ENCODE peak calls at places on chromosomes 7 and 10, in ten cellular contexts. Z is fibroblast of the aortic adventitia, Y is Peyer's patch, O is AG10803, K is kidney, V is bronchial epithelial cell, Q is endodermal cell, R is mucosa of descending colon, F is astrocyte of the spinal cord, M is psoas muscle. H is an unnamed sample.

GRCh38 chr10:78532480-78533046 is 498.9 kb downstream of the RPS24 start:
- DNase-seq in Z (no peak), Y (no peak), O (no peak), K (no peak), V (no peak), Q (peak), R (no peak), F (no peak), M (no peak), H (no peak)

GRCh38 chr10:4939224-4940072 is 23.8 kb upstream of the AKR1C1 start:
- DNase-seq in Z (peak), Y (no peak), O (no peak), K (no peak), V (peak), Q (no peak), R (no peak), F (no peak), M (no peak), H (peak)

GRCh38 chr7:108046952-108047506 is 44.1 kb upstream of the LAMB1 start:
- DNase-seq in Z (no peak), Y (no peak), O (no peak), K (no peak), V (peak), Q (no peak), R (no peak), F (no peak), M (no peak), H (no peak)

GRCh38 chr10:71868192-71868697 is 17.2 kb upstream of the PSAP start:
- DNase-seq in Z (peak), Y (peak), O (peak), K (peak), V (peak), Q (no peak), R (peak), F (peak), M (peak), H (peak)

GRCh38 chr7:100465299-100465698 is 1.2 kb upstream of the SPACDR start:
- DNase-seq in Z (no peak), Y (no peak), O (peak), K (no peak), V (no peak), Q (no peak), R (no peak), F (no peak), M (no peak), H (no peak)

GRCh38 chr7:36039243-36039642 is 113.8 kb upstream of the EEPD1 start:
- DNase-seq in Z (no peak), Y (no peak), O (no peak), K (no peak), V (no peak), Q (no peak), R (no peak), F (no peak), M (no peak), H (peak)

GRCh38 chr10:29579455-29579970 is 55.3 kb downstream of the SVIL start:
- DNase-seq in Z (no peak), Y (no peak), O (no peak), K (no peak), V (no peak), Q (no peak), R (no peak), F (no peak), M (no peak), H (no peak)

GRCh38 chr10:115379064-115379463 is 285.9 kb downstream of the ATRNL1 start:
- DNase-seq in Z (no peak), Y (no peak), O (no peak), K (no peak), V (no peak), Q (no peak), R (no peak), F (no peak), M (no peak), H (no peak)

GRCh38 chr10:102394079-102394800 is 1.3 kb upstream of the NFKB2 start:
- DNase-seq in Z (peak), Y (peak), O (peak), K (peak), V (peak), Q (peak), R (peak), F (peak), M (peak), H (peak)

GRCh38 chr7:157010588-157011332 is at the start of gene MNX1:
- DNase-seq in Z (no peak), Y (no peak), O (no peak), K (peak), V (peak), Q (peak), R (peak), F (no peak), M (peak), H (peak)

GRCh38 chr7:155533120-155533826 is 13.1 kb downstream of the CNPY1 start:
- DNase-seq in Z (no peak), Y (no peak), O (no peak), K (peak), V (no peak), Q (peak), R (no peak), F (no peak), M (no peak), H (no peak)

GRCh38 chr10:22475857-22476600 is 130.7 kb downstream of the SPAG6 start:
- DNase-seq in Z (no peak), Y (no peak), O (no peak), K (no peak), V (no peak), Q (no peak), R (no peak), F (no peak), M (no peak), H (peak)

GRCh38 chr7:141363748-141364147 is 187.5 kb upstream of the AGK start:
- DNase-seq in Z (no peak), Y (no peak), O (no peak), K (no peak), V (no peak), Q (no peak), R (no peak), F (no peak), M (no peak), H (no peak)

GRCh38 chr7:108239501-108240225 is 109.5 kb upstream of the LAMB4 start:
- DNase-seq in Z (no peak), Y (no peak), O (no peak), K (no peak), V (no peak), Q (no peak), R (no peak), F (no peak), M (no peak), H (no peak)

GRCh38 chr7:105014725-105015630 is 973 bp downstream of the KMT2E start:
- DNase-seq in Z (peak), Y (peak), O (peak), K (no peak), V (peak), Q (peak), R (peak), F (peak), M (peak), H (peak)

GRCh38 chr10:16816142-16816541 is 1.1 kb downstream of the RSU1 start:
- DNase-seq in Z (peak), Y (no peak), O (no peak), K (no peak), V (no peak), Q (no peak), R (no peak), F (no peak), M (no peak), H (no peak)

GRCh38 chr10:10824611-10825148 is 193.0 kb upstream of the CELF2 start:
- DNase-seq in Z (peak), Y (no peak), O (peak), K (no peak), V (no peak), Q (no peak), R (no peak), F (peak), M (peak), H (peak)
- H3K4me3 ChIP-seq in Z (peak), Y (no peak), O (peak), K (no peak), V (no peak), Q (no peak), R (no peak), F (no peak), M (no peak), H (no peak)

GRCh38 chr10:123180691-123181090 is 26.5 kb downstream of the BUB3 start:
- DNase-seq in Z (no peak), Y (no peak), O (no peak), K (no peak), V (peak), Q (no peak), R (no peak), F (no peak), M (no peak), H (no peak)

GRCh38 chr10:123183724-123184123 is 29.5 kb downstream of the BUB3 start:
- DNase-seq in Z (no peak), Y (no peak), O (no peak), K (no peak), V (no peak), Q (no peak), R (no peak), F (no peak), M (no peak), H (no peak)

GRCh38 chr10:123175389-123176387 is 21.5 kb downstream of the BUB3 start:
- DNase-seq in Z (no peak), Y (no peak), O (no peak), K (no peak), V (no peak), Q (no peak), R (no peak), F (no peak), M (no peak), H (no peak)

GRCh38 chr10:123180101-123180500 is 25.9 kb downstream of the BUB3 start:
- DNase-seq in Z (no peak), Y (no peak), O (no peak), K (no peak), V (peak), Q (no peak), R (no peak), F (no peak), M (no peak), H (no peak)
- TF ChIP-seq CTCF in Z (no peak), Y (no peak), O (no peak), K (no peak), V (no peak), Q (no peak), R (no peak), F (no peak), M (no peak), H (no peak)

GRCh38 chr7:4681218-4681851 is 760 bp upstream of the FOXK1 start:
- DNase-seq in Z (no peak), Y (no peak), O (no peak), K (no peak), V (no peak), Q (no peak), R (no peak), F (no peak), M (no peak), H (no peak)
- H3K4me3 ChIP-seq in Z (peak), Y (peak), O (peak), K (peak), V (peak), Q (no peak), R (no peak), F (peak), M (peak), H (peak)

DNA sequence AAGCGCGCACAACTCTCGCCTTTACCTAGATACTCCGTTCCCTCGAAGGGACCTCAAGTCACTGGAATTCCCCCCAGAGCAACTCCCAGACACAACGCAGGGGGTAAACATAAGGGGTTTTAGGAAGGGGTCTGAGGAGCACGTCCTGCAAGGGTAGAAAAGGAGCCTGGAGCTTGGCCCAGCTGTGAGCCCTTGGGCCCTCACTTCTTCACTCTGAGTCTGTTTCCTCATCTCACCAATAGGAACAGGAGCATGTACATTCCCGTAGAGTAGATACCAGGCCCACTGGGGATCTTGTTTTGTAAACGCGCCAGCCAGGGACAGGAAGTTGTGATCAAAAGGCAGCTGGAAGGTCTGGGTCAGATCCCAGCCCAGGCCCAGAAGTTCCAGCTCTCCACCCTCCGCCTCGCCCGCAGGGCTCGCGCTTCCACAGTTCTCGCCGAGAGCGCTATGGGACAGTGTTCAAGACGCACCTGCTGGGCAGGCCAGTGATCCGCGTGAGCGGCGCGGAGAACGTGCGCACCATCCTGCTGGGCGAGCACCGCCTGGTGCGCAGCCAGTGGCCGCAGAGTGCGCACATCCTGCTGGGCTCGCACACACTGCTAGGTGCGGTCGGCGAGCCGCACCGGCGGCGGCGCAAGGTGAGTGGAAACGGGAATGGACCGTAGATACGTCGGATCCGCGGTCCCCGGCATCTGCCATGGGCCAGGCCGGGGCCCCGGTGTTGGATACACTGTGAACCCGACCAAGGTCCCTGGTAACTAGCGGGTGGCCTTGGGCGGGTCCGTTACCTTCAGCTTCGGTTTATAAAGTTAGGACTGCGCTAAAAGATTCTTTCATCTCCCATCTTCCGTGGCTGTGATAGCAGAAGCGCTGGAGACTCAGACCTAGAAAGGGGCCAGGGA is 1.2 kb downstream of the CYP26C1 start:
- DNase-seq in Z (peak), Y (no peak), O (no peak), K (peak), V (no peak), Q (no peak), R (no peak), F (no peak), M (no peak), H (peak)
- TF ChIP-seq CTCF in Z (no peak), Y (no peak), O (no peak), K (no peak), V (no peak), Q (no peak), R (no peak), F (no peak), M (no peak), H (no peak)

GRCh38 chr10:15347205-15347604 is 23.9 kb downstream of the FAM171A1 start:
- DNase-seq in Z (no peak), Y (no peak), O (no peak), K (no peak), V (no peak), Q (no peak), R (no peak), F (no peak), M (no peak), H (no peak)

GRCh38 chr10:15346440-15347141 is 24.5 kb downstream of the FAM171A1 start:
- DNase-seq in Z (peak), Y (no peak), O (peak), K (no peak), V (no peak), Q (no peak), R (no peak), F (no peak), M (no peak), H (peak)

GRCh38 chr10:15349133-15349532 is 22.0 kb downstream of the FAM171A1 start:
- DNase-seq in Z (no peak), Y (no peak), O (no peak), K (no peak), V (no peak), Q (no peak), R (no peak), F (no peak), M (no peak), H (no peak)

GRCh38 chr10:15351099-15351820 is 19.8 kb downstream of the FAM171A1 start:
- DNase-seq in Z (no peak), Y (no peak), O (no peak), K (no peak), V (no peak), Q (no peak), R (no peak), F (no peak), M (no peak), H (no peak)

DNA sequence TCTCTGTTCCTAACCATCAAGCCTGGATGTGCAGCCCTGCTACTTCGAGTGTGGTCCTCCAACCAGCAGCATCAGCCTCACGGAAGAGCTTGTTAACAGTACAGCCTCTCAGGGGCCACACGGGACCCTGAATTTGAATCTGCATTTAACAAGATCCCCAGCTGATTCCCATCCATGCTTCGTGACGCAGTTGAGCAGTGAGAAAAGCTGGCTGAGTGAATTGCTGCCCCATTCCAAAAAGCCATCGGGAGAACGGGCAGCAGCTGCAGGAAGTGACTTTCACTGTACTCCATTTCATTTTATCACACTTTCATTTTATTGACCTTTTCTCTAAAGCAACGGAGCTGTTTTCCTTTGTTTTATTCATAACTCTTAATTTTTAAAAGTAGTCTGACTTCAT is 22.5 kb downstream of the FAM171A1 start:
- DNase-seq in Z (peak), Y (no peak), O (peak), K (no peak), V (no peak), Q (no peak), R (no peak), F (no peak), M (no peak), H (peak)
- H3K4me3 ChIP-seq in Z (peak), Y (no peak), O (peak), K (peak), V (no peak), Q (no peak), R (no peak), F (peak), M (peak), H (peak)

H was measured in cardiac fibroblast.